ENCODE peak calls at places on chromosomes 5 and 9, in six cellular contexts. S, H, M, C, B and L are unnamed samples.

GRCh38 chr5:175640108-175640507 is 17.8 kb upstream of the HRH2 start:
- DNase-seq in C (no peak), S (no peak), H (no peak), M (no peak), B (no peak), L (no peak)

GRCh38 chr5:92313385-92313784 is 930.3 kb upstream of the ARRDC3 start:
- DNase-seq in C (no peak), S (no peak), H (no peak), B (no peak), M (no peak), L (no peak)

GRCh38 chr5:5492087-5492933 is 69.8 kb downstream of the ICE1 start:
- DNase-seq in B (peak), H (peak), M (no peak), C (peak), S (peak), L (peak)

GRCh38 chr5:16539169-16539666 is 73.6 kb upstream of the ZNF622 start:
- DNase-seq in B (no peak), H (no peak), M (no peak), C (peak), S (no peak), L (no peak)

GRCh38 chr9:70413427-70413797 is 1.0 kb downstream of the KLF9 start:
- DNase-seq in B (no peak), C (no peak), H (no peak), S (no peak), M (no peak), L (no peak)

GRCh38 chr9:77999231-77999631 is 32.4 kb downstream of the GNAQ start:
- DNase-seq in C (no peak), M (no peak), B (no peak), H (no peak), S (no peak), L (no peak)

GRCh38 chr9:121876658-121877271 is 216.3 kb downstream of the TTLL11 start:
- DNase-seq in H (no peak), S (no peak), C (no peak), M (no peak), B (no peak), L (no peak)

GRCh38 chr5:87113848-87114247 is 153.8 kb upstream of the RASA1 start:
- DNase-seq in B (no peak), M (no peak), S (no peak), C (no peak), H (no peak), L (no peak)

DNA sequence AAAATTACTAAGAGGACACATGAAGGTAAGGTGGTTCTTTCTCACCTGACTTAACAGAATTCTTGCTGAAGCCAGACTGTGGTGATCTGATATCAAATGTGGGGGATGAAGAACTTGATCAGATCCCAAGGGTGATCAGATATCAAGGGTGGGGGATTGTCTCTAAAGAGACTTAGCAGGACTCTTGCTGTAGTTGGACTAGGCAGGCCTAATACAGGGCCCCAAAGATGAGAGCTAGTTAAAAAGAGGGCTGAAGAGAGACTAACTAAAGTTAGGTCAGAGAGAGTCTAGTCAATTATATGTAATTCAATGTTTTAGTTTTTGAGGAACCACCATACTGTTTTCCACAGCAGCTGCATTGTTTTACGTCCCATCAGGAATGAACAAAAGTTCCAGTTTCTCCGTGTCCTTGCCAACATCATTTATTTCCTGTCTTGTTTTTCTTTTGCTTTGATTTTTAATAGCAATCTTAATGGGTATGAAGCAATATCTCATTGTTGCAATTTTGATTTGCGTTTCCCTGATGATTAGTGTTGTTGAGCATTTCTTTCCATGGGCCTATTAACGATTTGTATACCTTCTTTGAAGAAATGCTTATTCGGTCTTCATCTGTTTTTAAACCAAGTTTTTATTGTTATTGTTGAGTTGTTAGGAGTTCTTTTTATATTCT is 77.7 kb upstream of the ALDH1A1 start:
- DNase-seq in C (no peak), M (no peak), B (no peak), S (no peak), H (peak), L (no peak)
- TF ChIP-seq ZNF274 in C (no peak), M (no peak), B (no peak), S (no peak), H (no peak), L (no peak)

GRCh38 chr5:170104710-170105109 is 987 bp upstream of the FOXI1 start:
- DNase-seq in M (no peak), H (no peak), S (no peak), C (no peak), B (no peak), L (no peak)

GRCh38 chr5:170103447-170103846 is 2.2 kb upstream of the FOXI1 start:
- DNase-seq in M (no peak), B (no peak), S (no peak), H (no peak), C (no peak), L (no peak)

GRCh38 chr5:170097934-170098333 is 7.8 kb upstream of the FOXI1 start:
- DNase-seq in S (no peak), M (no peak), H (peak), C (no peak), B (no peak), L (no peak)

GRCh38 chr5:170104299-170104698 is 1.4 kb upstream of the FOXI1 start:
- DNase-seq in B (no peak), M (no peak), H (no peak), C (no peak), S (no peak), L (no peak)

DNA sequence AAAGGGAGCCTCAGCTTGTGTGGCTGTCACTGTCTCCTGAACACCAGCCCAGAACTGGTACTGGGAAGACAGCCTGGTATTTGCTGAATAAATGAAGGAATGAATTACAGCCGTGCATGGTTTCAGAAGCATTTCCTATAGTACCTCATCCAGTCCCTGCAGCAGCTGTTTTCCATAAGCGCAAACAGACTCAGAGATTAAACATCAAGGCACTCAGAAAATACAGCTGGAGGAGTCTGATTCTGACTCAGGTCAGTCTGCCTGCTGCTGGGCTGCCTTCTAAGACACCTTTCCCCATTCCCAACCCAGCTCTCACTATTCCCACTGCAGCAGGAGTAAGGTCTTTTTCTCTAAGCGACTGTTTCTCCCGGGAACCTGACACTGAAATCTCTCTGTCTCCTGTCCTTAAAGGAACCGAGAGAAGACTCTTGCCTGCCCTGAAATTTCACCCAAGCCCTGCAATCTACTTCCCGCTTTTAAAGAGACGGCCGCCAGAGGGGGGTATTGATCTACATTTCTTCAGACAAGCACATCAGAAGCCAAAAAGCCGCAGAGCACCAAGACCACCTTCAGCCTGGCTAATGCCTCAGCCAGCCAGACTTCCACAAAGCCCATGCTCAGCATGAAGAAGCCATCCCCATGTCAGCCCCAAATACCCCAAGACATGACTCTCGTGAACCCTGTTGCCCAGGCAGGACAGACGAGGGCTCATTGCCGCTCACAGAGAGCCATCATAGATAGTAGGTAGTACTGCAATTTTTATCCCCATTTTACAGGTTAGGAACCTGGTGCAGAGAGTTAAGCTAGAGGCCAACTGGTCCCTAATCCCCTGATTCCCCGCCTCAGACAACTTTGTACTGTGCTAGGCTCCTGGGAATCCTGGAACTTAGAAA is 5.4 kb upstream of the FOXI1 start:
- DNase-seq in M (peak), B (peak), C (peak), H (peak), S (peak), L (peak)
- TF ChIP-seq YY1 in M (no peak), B (no peak), C (no peak), H (no peak), S (no peak), L (no peak)

GRCh38 chr5:98794414-98795080 is 21.1 kb downstream of the RGMB start:
- DNase-seq in H (no peak), M (no peak), B (no peak), C (no peak), S (no peak), L (no peak)

GRCh38 chr5:98794001-98794400 is 20.5 kb downstream of the RGMB start:
- DNase-seq in C (no peak), H (no peak), S (no peak), B (no peak), M (no peak), L (no peak)

GRCh38 chr5:98796197-98796972 is 22.9 kb downstream of the RGMB start:
- DNase-seq in C (peak), S (no peak), B (no peak), H (peak), M (no peak), L (peak)

GRCh38 chr5:98793223-98793622 is 19.8 kb downstream of the RGMB start:
- DNase-seq in H (no peak), B (no peak), C (no peak), S (no peak), M (no peak), L (no peak)

GRCh38 chr5:98795243-98795642 is 21.8 kb downstream of the RGMB start:
- DNase-seq in B (no peak), S (no peak), M (no peak), H (no peak), C (no peak), L (no peak)
- TF ChIP-seq ZNF274 in B (no peak), S (no peak), M (no peak), H (no peak), C (no peak), L (no peak)

GRCh38 chr9:98380065-98380681 is 124.7 kb upstream of the TBC1D2 start:
- DNase-seq in S (no peak), H (no peak), C (no peak), B (peak), M (peak), L (peak)
- TF ChIP-seq YY1 in S (no peak), H (no peak), C (no peak), B (no peak), M (no peak), L (no peak)

GRCh38 chr9:98888794-98889495 is 54.8 kb upstream of the COL15A1 start:
- DNase-seq in M (no peak), B (no peak), C (no peak), S (no peak), H (no peak), L (no peak)

GRCh38 chr9:98890256-98890655 is 53.5 kb upstream of the COL15A1 start:
- DNase-seq in S (no peak), C (no peak), M (no peak), B (no peak), H (no peak), L (no peak)

GRCh38 chr9:98885575-98886292 is 58.0 kb upstream of the COL15A1 start:
- DNase-seq in H (peak), S (no peak), B (no peak), C (no peak), M (no peak), L (no peak)

GRCh38 chr9:98886691-98887229 is 56.9 kb upstream of the COL15A1 start:
- DNase-seq in H (peak), B (no peak), S (no peak), C (no peak), M (no peak), L (no peak)

DNA sequence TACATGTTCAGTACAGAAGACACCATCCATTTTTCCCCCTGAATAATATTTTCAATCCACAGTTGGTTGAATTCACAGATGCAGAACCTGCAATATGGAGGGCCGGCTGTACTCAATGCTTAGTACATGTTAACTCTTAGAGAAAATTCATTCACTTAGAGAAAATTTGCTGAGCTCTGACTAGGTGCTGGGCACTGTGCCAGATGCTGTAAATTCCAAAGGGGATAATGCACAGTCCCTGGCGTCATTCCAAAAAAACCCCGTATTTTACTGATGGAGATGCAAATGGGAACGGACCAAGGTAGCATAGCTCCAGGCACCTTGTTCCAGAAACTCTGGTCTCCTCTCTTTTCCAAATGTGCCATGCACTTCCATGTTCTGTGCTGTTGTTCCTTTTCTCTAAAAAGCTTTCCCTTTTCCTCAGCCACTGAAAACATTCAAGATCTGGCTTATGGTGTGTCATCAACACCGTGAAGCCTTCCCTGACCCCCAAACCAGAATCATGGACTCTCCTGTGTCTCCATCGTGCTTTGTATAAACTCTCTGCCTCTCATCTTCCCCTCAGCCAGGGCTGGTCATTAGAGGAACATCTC is 55.7 kb upstream of the COL15A1 start:
- DNase-seq in B (no peak), M (no peak), C (no peak), S (no peak), H (peak), L (no peak)
- TF ChIP-seq ZNF274 in B (no peak), M (no peak), C (no peak), S (no peak), H (no peak), L (no peak)

GRCh38 chr9:95505676-95506437 is 10.9 kb downstream of the PTCH1 start:
- DNase-seq in C (peak), H (peak), S (no peak), B (no peak), M (no peak), L (no peak)
- TF ChIP-seq YY1 in C (no peak), H (peak), S (no peak), B (no peak), M (no peak), L (no peak)

GRCh38 chr9:72441296-72442211 is 76.5 kb upstream of the ZFAND5 start:
- DNase-seq in M (peak), H (no peak), S (no peak), C (no peak), B (no peak), L (peak)
- TF ChIP-seq ZNF274 in M (no peak), H (no peak), S (no peak), C (no peak), B (no peak), L (no peak)

DNA sequence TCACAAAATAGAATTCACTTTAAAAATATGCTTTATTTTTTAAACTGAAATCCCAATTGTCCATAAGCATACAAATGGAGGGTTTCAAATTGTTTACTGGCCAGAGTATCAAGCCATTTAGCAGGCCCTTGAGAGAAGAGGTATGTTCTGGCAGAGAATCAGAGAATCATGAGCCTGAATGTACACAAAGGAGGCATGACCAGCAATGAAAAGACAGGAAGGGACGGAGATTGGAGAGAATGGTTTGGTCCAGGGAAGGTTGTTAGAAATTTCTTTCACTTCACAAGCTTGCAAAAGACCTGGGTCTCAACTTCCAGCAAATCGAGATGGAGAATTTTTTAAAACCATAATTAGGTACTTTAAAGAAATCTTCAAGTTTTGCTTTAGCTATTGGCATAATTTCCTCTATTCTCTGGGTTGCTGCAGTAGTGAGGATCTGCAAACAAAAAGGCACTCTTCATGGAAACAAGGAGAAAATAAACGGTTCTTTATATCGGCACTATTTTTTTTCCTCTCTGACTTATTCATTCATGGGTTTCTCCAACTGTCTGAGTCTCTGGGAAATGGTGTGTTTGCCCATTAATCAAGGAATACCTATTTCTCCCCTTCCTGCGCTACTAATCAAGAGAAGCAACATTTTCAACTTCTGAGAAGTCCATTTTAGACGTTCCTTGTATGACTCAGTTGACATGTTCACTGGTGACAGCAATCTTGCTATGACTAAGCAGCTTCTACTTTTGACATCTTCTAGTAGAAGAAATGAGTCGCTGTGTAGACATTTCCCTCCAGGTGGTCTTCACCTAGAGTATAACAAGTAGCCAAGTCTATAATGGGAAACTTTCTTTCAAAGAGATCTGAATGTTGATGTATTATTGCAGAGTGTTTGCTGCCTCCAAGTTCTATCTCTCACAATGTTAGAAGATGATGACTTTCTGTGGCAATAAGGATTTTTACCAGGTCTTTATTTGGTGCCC is 23.1 kb upstream of the ERCC6L2 start:
- DNase-seq in S (no peak), M (no peak), B (peak), H (peak), C (no peak), L (no peak)
- TF ChIP-seq YY1 in S (no peak), M (no peak), B (peak), H (no peak), C (no peak), L (no peak)